ENCODE peak calls at places on chromosome 12, in eight cellular contexts. E, T, J, Y, W, P, D and U are unnamed samples.
A peak's percentile ranks its signal among the peaks of the same experiment; 100 is the strongest.

GRCh38 chr12:109786799-109787198 is 46.4 kb downstream of the TRPV4 start:
- DNase-seq in E (no peak), T (no peak), J (no peak), Y (no peak), W (peak; percentile 23), P (no peak), D (no peak), U (no peak)

GRCh38 chr12:21773799-21774198 is 707 bp downstream of the KCNJ8 start:
- DNase-seq in E (no peak), T (no peak), J (no peak), Y (peak; percentile 18), W (no peak), P (no peak), D (no peak), U (no peak)

GRCh38 chr12:70854138-70854537 is 66.4 kb downstream of the PTPRR start:
- DNase-seq in E (no peak), T (no peak), J (no peak), Y (no peak), W (no peak), P (no peak), D (no peak), U (no peak)

GRCh38 chr12:70196732-70197361 is 46.4 kb upstream of the CNOT2 start:
- DNase-seq in E (no peak), T (no peak), J (no peak), Y (peak; percentile 12), W (no peak), P (no peak), D (no peak), U (no peak)

GRCh38 chr12:95207407-95207806 is 9.9 kb downstream of the FGD6 start:
- DNase-seq in E (no peak), T (no peak), J (no peak), Y (no peak), W (no peak), P (no peak), D (no peak), U (no peak)

GRCh38 chr12:12693111-12693671 is 2.8 kb downstream of the GPR19 start:
- DNase-seq in E (no peak), T (no peak), J (no peak), Y (no peak), W (peak; percentile 55), P (no peak), D (no peak), U (no peak)

GRCh38 chr12:49031573-49032161 is 13.1 kb upstream of the PRKAG1 start:
- DNase-seq in E (no peak), T (no peak), J (no peak), Y (no peak), W (no peak), P (no peak), D (no peak), U (no peak)

GRCh38 chr12:1706284-1707016 is 15.6 kb downstream of the ADIPOR2 start:
- DNase-seq in E (no peak), T (no peak), J (no peak), Y (no peak), W (no peak), P (no peak), D (no peak), U (no peak)

GRCh38 chr12:19757317-19757877 is 318.1 kb downstream of the AEBP2 start:
- DNase-seq in E (no peak), T (peak; percentile 13), J (no peak), Y (peak; percentile 71), W (peak; percentile 8), P (no peak), D (peak; percentile 56), U (no peak)

GRCh38 chr12:65741662-65742480 is 82.4 kb upstream of the HMGA2 start:
- DNase-seq in E (no peak), T (peak; percentile 16), J (no peak), Y (peak; percentile 64), W (no peak), P (peak; percentile 51), D (no peak), U (peak; percentile 24)

GRCh38 chr12:42315108-42315507 is 10.8 kb downstream of the ZCRB1 start:
- DNase-seq in E (no peak), T (no peak), J (no peak), Y (no peak), W (no peak), P (no peak), D (no peak), U (no peak)

GRCh38 chr12:1504304-1505150 is 89.9 kb downstream of the FBXL14 start:
- DNase-seq in E (no peak), T (no peak), J (no peak), Y (no peak), W (no peak), P (no peak), D (no peak), U (no peak)

GRCh38 chr12:98238513-98238912 is 276.9 kb upstream of the TMPO start:
- DNase-seq in E (no peak), T (no peak), J (no peak), Y (peak; percentile 52), W (no peak), P (no peak), D (no peak), U (no peak)

GRCh38 chr12:113127791-113128199 is 7.8 kb downstream of the RASAL1 start:
- DNase-seq in E (no peak), T (no peak), J (no peak), Y (no peak), W (no peak), P (no peak), D (no peak), U (no peak)

GRCh38 chr12:31923063-31923412 is 36.2 kb upstream of the RESF1 start:
- DNase-seq in E (no peak), T (no peak), J (no peak), Y (no peak), W (no peak), P (peak; percentile 2), D (no peak), U (no peak)

GRCh38 chr12:120413901-120414695 is 23.8 kb upstream of the COX6A1 start:
- DNase-seq in E (peak; percentile 69), T (no peak), J (no peak), Y (no peak), W (peak; percentile 57), P (no peak), D (no peak), U (peak; percentile 34)

GRCh38 chr12:12018454-12018853 is 52.3 kb upstream of the BCL2L14 start:
- DNase-seq in E (peak; percentile 53), T (no peak), J (no peak), Y (peak; percentile 26), W (no peak), P (no peak), D (no peak), U (no peak)

GRCh38 chr12:13959131-13959734 is 22.2 kb downstream of the GRIN2B start:
- DNase-seq in E (no peak), T (no peak), J (no peak), Y (no peak), W (no peak), P (no peak), D (no peak), U (peak; percentile 54)

GRCh38 chr12:7090222-7090998 is 1.8 kb downstream of the C1R start:
- DNase-seq in E (no peak), T (no peak), J (no peak), Y (peak; percentile 31), W (no peak), P (no peak), D (no peak), U (no peak)

GRCh38 chr12:90953956-90954421 is 987 bp downstream of the CCER1 start:
- DNase-seq in E (no peak), T (no peak), J (no peak), Y (no peak), W (peak; percentile 55), P (no peak), D (no peak), U (no peak)